ENCODE peak calls at places on chromosomes 2 and 18, in ten cellular contexts. X is Peyer's patch, Y is breast epithelium, Q is hepatocyte, Z is IMR-90, C is coronary artery, O is right cardiac atrium, L is HL-60, J is PC-9, G is mucosa of descending colon. S is an unnamed sample.

GRCh38 chr18:7414459-7414858 is 152.7 kb upstream of the PTPRM start:
- DNase-seq in Y (no peak), G (no peak), O (peak), J (no peak), L (no peak), Z (no peak), Q (peak), C (no peak), X (no peak), S (no peak)

GRCh38 chr2:160379399-160379798 is 114.2 kb downstream of the RBMS1 start:
- DNase-seq in O (peak), G (no peak), C (no peak), J (peak), Q (no peak), X (no peak), L (peak), Z (peak), Y (no peak), S (no peak)

GRCh38 chr2:224691563-224691962 is 24.6 kb downstream of the CCDC195 start:
- DNase-seq in O (no peak), Z (peak), J (no peak), L (no peak), X (no peak), Q (no peak), C (no peak), Y (no peak), G (no peak), S (no peak)

GRCh38 chr2:234495076-234495800 is 1.6 kb downstream of the ARL4C start:
- DNase-seq in C (no peak), L (no peak), J (no peak), O (peak), Y (no peak), G (peak), Z (peak), Q (peak), X (no peak), S (no peak)

GRCh38 chr18:7754258-7754657 is 187.1 kb downstream of the PTPRM start:
- DNase-seq in Q (no peak), J (no peak), O (no peak), L (no peak), C (no peak), G (no peak), Y (no peak), X (no peak), Z (peak), S (no peak)

GRCh38 chr2:196337618-196337953 is 166.2 kb upstream of the STK17B start:
- DNase-seq in Z (no peak), J (no peak), Y (no peak), Q (no peak), O (no peak), G (no peak), C (no peak), L (no peak), X (no peak), S (no peak)

GRCh38 chr2:167253025-167253424 is 364.7 kb downstream of the XIRP2 start:
- DNase-seq in Y (no peak), G (no peak), X (no peak), Q (no peak), O (no peak), J (no peak), Z (peak), L (no peak), C (no peak), S (no peak)

GRCh38 chr2:240291940-240292574 is 143.4 kb upstream of the GPC1 start:
- DNase-seq in C (peak), Y (no peak), J (no peak), O (no peak), Z (no peak), X (no peak), G (no peak), Q (no peak), L (no peak), S (no peak)

GRCh38 chr2:156436477-156437085 is 402 bp downstream of the GPD2 start:
- DNase-seq in Q (peak), O (peak), C (no peak), Z (peak), Y (no peak), J (no peak), L (no peak), G (no peak), X (peak), S (peak)

GRCh38 chr2:239668651-239669050 is 267.8 kb upstream of the HDAC4 start:
- DNase-seq in Y (no peak), Z (no peak), C (no peak), O (no peak), J (no peak), G (no peak), X (peak), L (no peak), Q (no peak), S (no peak)

GRCh38 chr2:213703699-213704098 is 419.4 kb downstream of the SPAG16 start:
- DNase-seq in G (no peak), L (no peak), O (no peak), C (no peak), X (no peak), Y (no peak), J (no peak), Q (peak), Z (no peak), S (no peak)

GRCh38 chr2:233085839-233086150 is 25.7 kb downstream of the INPP5D start:
- DNase-seq in O (no peak), Z (no peak), L (no peak), J (no peak), Y (no peak), X (no peak), Q (no peak), C (no peak), G (no peak), S (no peak)
- H3K4me3 ChIP-seq in O (no peak), Z (no peak), L (no peak), J (no peak), Y (no peak), X (no peak), Q (no peak), C (no peak), G (no peak), S (no peak)

GRCh38 chr2:173136067-173136466 is 60.4 kb downstream of the MAP3K20 start:
- DNase-seq in C (no peak), O (no peak), Y (no peak), G (no peak), L (no peak), Z (no peak), Q (no peak), X (no peak), J (no peak), S (no peak)
- H3K4me3 ChIP-seq in C (no peak), O (no peak), Y (no peak), G (no peak), L (no peak), Z (no peak), Q (no peak), X (no peak), J (no peak), S (no peak)

GRCh38 chr2:172046080-172046678 is 39.1 kb upstream of the DLX1 start:
- DNase-seq in O (no peak), Q (no peak), C (no peak), J (no peak), Y (no peak), G (no peak), X (no peak), Z (no peak), L (no peak), S (no peak)
- H3K4me3 ChIP-seq in O (no peak), Q (no peak), C (no peak), J (no peak), Y (no peak), G (no peak), X (no peak), Z (no peak), L (no peak), S (no peak)

GRCh38 chr2:222296911-222297599 is 1.7 kb downstream of the PAX3 start:
- DNase-seq in L (no peak), Q (no peak), J (no peak), O (no peak), Y (no peak), X (no peak), C (no peak), G (no peak), Z (no peak), S (no peak)

GRCh38 chr2:222298311-222299150 is at the start of gene PAX3:
- DNase-seq in Q (no peak), C (no peak), G (no peak), Z (no peak), J (no peak), O (no peak), L (no peak), Y (no peak), X (no peak), S (no peak)

GRCh38 chr2:222297600-222297935 is 1.2 kb downstream of the PAX3 start:
- DNase-seq in L (no peak), X (no peak), Z (no peak), Q (no peak), J (no peak), G (no peak), C (no peak), Y (no peak), O (no peak), S (no peak)

GRCh38 chr2:222296311-222296736 is 2.5 kb downstream of the PAX3 start:
- DNase-seq in Q (no peak), Y (no peak), G (no peak), L (no peak), J (no peak), X (no peak), Z (no peak), O (no peak), C (no peak), S (no peak)

DNA sequence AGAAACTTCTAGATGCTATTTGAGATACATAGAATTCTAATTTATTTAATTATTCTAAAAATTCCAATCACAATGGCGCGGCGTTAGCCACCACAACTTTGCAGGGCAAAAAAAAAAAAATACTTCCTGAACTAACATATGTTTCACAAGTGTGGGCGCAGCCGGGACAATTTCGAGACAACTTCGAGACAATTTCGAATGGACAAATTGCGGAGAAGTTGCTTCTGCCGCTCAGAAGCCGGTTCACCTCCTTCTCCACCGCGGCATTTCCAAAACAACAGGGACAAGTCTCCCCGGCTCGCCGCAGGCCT is 843 bp downstream of the PAX3 start:
- DNase-seq in Q (no peak), C (no peak), Y (no peak), G (no peak), Z (no peak), J (no peak), O (peak), L (no peak), X (no peak), S (no peak)
- H3K4me3 ChIP-seq in Q (no peak), C (peak), Y (peak), G (no peak), Z (no peak), J (no peak), O (peak), L (no peak), X (no peak), S (peak)

GRCh38 chr2:218710334-218710686 is 325 bp upstream of the TTLL4 start:
- DNase-seq in C (peak), J (no peak), G (no peak), X (no peak), Q (no peak), O (no peak), Z (no peak), L (no peak), Y (no peak), S (no peak)
- H3K4me3 ChIP-seq in C (peak), J (peak), G (no peak), X (peak), Q (no peak), O (peak), Z (peak), L (peak), Y (peak), S (no peak)

GRCh38 chr2:242030858-242031257 is 161.3 kb downstream of the RTP5 start:
- DNase-seq in Z (no peak), Q (no peak), L (no peak), O (no peak), J (no peak), X (no peak), G (no peak), Y (peak), C (no peak), S (no peak)

GRCh38 chr2:242032780-242033656 is 163.5 kb downstream of the RTP5 start:
- DNase-seq in L (no peak), J (no peak), Q (no peak), Y (peak), Z (no peak), O (no peak), C (peak), X (no peak), G (no peak), S (no peak)

GRCh38 chr2:242030226-242030575 is 160.7 kb downstream of the RTP5 start:
- DNase-seq in J (no peak), Y (peak), X (no peak), Q (no peak), G (no peak), O (no peak), Z (no peak), L (no peak), C (peak), S (no peak)

GRCh38 chr2:242029422-242030225 is 160.1 kb downstream of the RTP5 start:
- DNase-seq in Q (no peak), J (no peak), L (no peak), C (peak), X (no peak), G (no peak), O (no peak), Z (no peak), Y (peak), S (no peak)

GRCh38 chr2:242031481-242032019 is 162.0 kb downstream of the RTP5 start:
- DNase-seq in C (peak), O (no peak), Q (no peak), G (peak), Z (peak), Y (peak), L (peak), J (no peak), X (peak), S (no peak)
- H3K4me3 ChIP-seq in C (no peak), O (no peak), Q (no peak), G (no peak), Z (no peak), Y (no peak), L (no peak), J (no peak), X (no peak), S (no peak)